ENCODE peak calls at places on chromosomes 13 and 19, in ten cellular contexts. W, O, F, Q, H, Y, P, Z, D and G are unnamed samples.

GRCh38 chr19:41696402-41697197 is 8.5 kb upstream of the CEACAM7 start:
- DNase-seq in D (no peak), Z (no peak), H (peak; percentile 14), Y (peak; percentile 22), P (no peak), W (no peak), O (no peak), F (no peak), Q (peak; percentile 87), G (no peak)

GRCh38 chr13:110509478-110509926 is 52.0 kb downstream of the RAB20 start:
- DNase-seq in Q (no peak), O (no peak), H (no peak), Y (no peak), Z (no peak), P (no peak), D (no peak), W (no peak), F (no peak), G (peak; percentile 48)

GRCh38 chr19:43782311-43782660 is 1.5 kb upstream of the KCNN4 start:
- DNase-seq in H (no peak), O (no peak), W (no peak), Y (no peak), P (no peak), Q (no peak), Z (no peak), F (no peak), D (no peak), G (no peak)

GRCh38 chr13:50589651-50590054 is 253.8 kb downstream of the DLEU7 start:
- DNase-seq in W (no peak), D (no peak), F (no peak), P (no peak), Q (no peak), H (no peak), Y (peak; percentile 29), Z (no peak), O (no peak), G (peak; percentile 91)

GRCh38 chr13:44918323-44919102 is 70.8 kb downstream of the NUFIP1 start:
- DNase-seq in P (peak; percentile 90), Q (peak; percentile 96), D (peak; percentile 83), O (peak; percentile 61), W (peak; percentile 81), F (peak; percentile 84), Z (peak; percentile 91), Y (peak; percentile 95), H (peak; percentile 98), G (peak; percentile 99)

GRCh38 chr19:1264801-1265610 is 4.1 kb upstream of the CIRBP start:
- DNase-seq in Z (no peak), Q (peak; percentile 94), F (no peak), D (peak; percentile 23), H (peak; percentile 93), W (no peak), Y (peak; percentile 81), P (peak; percentile 87), O (no peak), G (peak; percentile 95)

GRCh38 chr19:41445575-41445974 is 2.6 kb downstream of the ERICH4 start:
- DNase-seq in P (no peak), H (no peak), O (no peak), Z (no peak), Q (no peak), W (no peak), D (no peak), F (no peak), Y (no peak), G (no peak)

GRCh38 chr19:5394907-5395505 is 54.4 kb upstream of the PTPRS start:
- DNase-seq in W (no peak), F (no peak), Y (no peak), O (no peak), H (no peak), P (no peak), Z (no peak), Q (no peak), D (no peak), G (no peak)

GRCh38 chr19:18649371-18650047 is 12.7 kb downstream of the KLHL26 start:
- DNase-seq in O (no peak), F (peak; percentile 61), P (no peak), Y (peak; percentile 55), Z (no peak), W (no peak), D (no peak), Q (peak; percentile 82), H (peak; percentile 72), G (peak; percentile 88)

GRCh38 chr19:7701654-7702457 is at the start of gene FCER2:
- DNase-seq in O (no peak), W (no peak), Y (no peak), Z (no peak), Q (no peak), H (no peak), F (no peak), P (no peak), D (no peak), G (no peak)

GRCh38 chr19:2494084-2494446 is 18.1 kb downstream of the GADD45B start:
- DNase-seq in P (no peak), Q (no peak), W (no peak), O (no peak), H (peak; percentile 40), Y (peak; percentile 17), Z (no peak), F (no peak), D (no peak), G (peak; percentile 86)

GRCh38 chr13:83691966-83692365 is 190.3 kb downstream of the SLITRK1 start:
- DNase-seq in W (no peak), F (no peak), Q (no peak), O (no peak), D (no peak), H (no peak), P (no peak), Z (no peak), Y (no peak), G (no peak)

GRCh38 chr13:93862259-93862658 is 617.2 kb downstream of the DCT start:
- DNase-seq in F (no peak), D (no peak), Y (no peak), H (no peak), Q (no peak), O (no peak), Z (no peak), W (no peak), P (no peak), G (peak; percentile 44)

GRCh38 chr19:16031872-16032200 is 44.5 kb upstream of the TPM4 start:
- DNase-seq in O (no peak), Y (no peak), P (no peak), Z (no peak), D (no peak), W (no peak), F (no peak), H (no peak), Q (no peak), G (no peak)

GRCh38 chr19:10915511-10916091 is 12.8 kb downstream of the YIPF2 start:
- DNase-seq in Z (no peak), Q (no peak), O (no peak), D (no peak), F (no peak), H (no peak), P (no peak), W (no peak), Y (no peak), G (peak; percentile 83)

GRCh38 chr13:21478881-21479808 is 20.0 kb upstream of the ZDHHC20 start:
- DNase-seq in H (peak; percentile 70), P (no peak), F (peak; percentile 87), Q (no peak), D (peak; percentile 63), W (no peak), Y (peak; percentile 78), Z (peak; percentile 78), O (no peak), G (peak; percentile 84)

GRCh38 chr13:28488376-28489005 is 6.4 kb downstream of the FLT1 start:
- DNase-seq in F (no peak), Q (no peak), H (no peak), Z (no peak), O (no peak), P (no peak), D (no peak), W (no peak), Y (no peak), G (no peak)

GRCh38 chr19:11848594-11849263 is at the start of gene ZNF439:
- DNase-seq in O (peak; percentile 84), Y (peak; percentile 28), F (peak; percentile 93), Z (peak; percentile 90), D (peak; percentile 92), Q (peak; percentile 64), W (peak; percentile 12), P (peak; percentile 95), H (peak; percentile 1), G (no peak)

GRCh38 chr19:15649526-15649925 is 8.8 kb downstream of the CYP4F3 start:
- DNase-seq in O (no peak), W (no peak), F (no peak), D (no peak), Y (no peak), P (no peak), Z (no peak), H (no peak), Q (no peak), G (no peak)

GRCh38 chr13:34672631-34673030 is 269.4 kb upstream of the NBEA start:
- DNase-seq in Y (no peak), W (no peak), Z (peak; percentile 12), D (no peak), O (no peak), F (no peak), Q (no peak), P (no peak), H (no peak), G (no peak)

GRCh38 chr13:48431987-48432615 is 19.2 kb upstream of the LPAR6 start:
- DNase-seq in W (no peak), P (no peak), F (no peak), D (no peak), Y (peak; percentile 49), Q (no peak), Z (no peak), H (no peak), O (no peak), G (peak; percentile 28)

GRCh38 chr19:6249296-6249695 is 30.5 kb downstream of the MLLT1 start:
- DNase-seq in H (no peak), Q (no peak), F (peak; percentile 79), D (no peak), Z (peak; percentile 67), O (no peak), P (no peak), W (no peak), Y (peak; percentile 56), G (peak; percentile 13)

GRCh38 chr19:6056801-6057650 is 53.3 kb downstream of the RFX2 start:
- DNase-seq in Z (peak; percentile 71), W (no peak), D (peak; percentile 66), Q (peak; percentile 48), Y (peak; percentile 99), P (peak; percentile 80), F (peak; percentile 68), O (no peak), H (peak; percentile 58), G (peak; percentile 98)

GRCh38 chr19:34590228-34590627 is 86.7 kb downstream of the SCGB2B2 start:
- DNase-seq in W (no peak), P (no peak), Y (no peak), O (no peak), F (no peak), H (no peak), Z (no peak), D (no peak), Q (no peak), G (no peak)

GRCh38 chr19:41860419-41861097 is 503 bp downstream of the RPS19 start:
- DNase-seq in P (no peak), O (no peak), Q (peak; percentile 53), F (no peak), D (no peak), H (no peak), Z (no peak), Y (peak; percentile 24), W (no peak), G (peak; percentile 5)

GRCh38 chr13:40113644-40114304 is 458.3 kb downstream of the COG6 start:
- DNase-seq in D (no peak), Q (no peak), O (no peak), Z (no peak), P (no peak), W (no peak), Y (no peak), F (peak; percentile 6), H (no peak), G (peak; percentile 14)

GRCh38 chr13:30805603-30806011 is 70.3 kb downstream of the ALOX5AP start:
- DNase-seq in W (no peak), O (no peak), Y (no peak), Q (no peak), P (no peak), H (peak; percentile 93), Z (peak; percentile 12), D (peak; percentile 53), F (peak; percentile 60), G (no peak)

GRCh38 chr19:29439688-29440550 is 85.9 kb upstream of the VSTM2B start:
- DNase-seq in F (no peak), D (no peak), Y (no peak), Q (no peak), H (no peak), Z (no peak), W (no peak), O (no peak), P (no peak), G (no peak)